ENCODE peak calls at places on chromosomes 3 and 15, in seven cellular contexts. Q, N, P, B, J, X and A are unnamed samples. For H3K4me1, the result is how much of the 10 kb centered on the place peaks cover.

GRCh38 chr3:195240939-195241338 is 30.0 kb downstream of the XXYLT1 start:
- DNase-seq in Q (no peak), X (no peak), P (peak), B (peak), N (no peak), J (no peak), A (no peak)

GRCh38 chr3:118187221-118187620 is 847.4 kb downstream of the IGSF11 start:
- DNase-seq in N (no peak), X (no peak), Q (no peak), J (no peak), B (no peak), P (no peak), A (no peak)

GRCh38 chr15:81859737-81860516 is 185.9 kb downstream of the MEX3B start:
- DNase-seq in X (no peak), B (no peak), Q (peak), P (no peak), N (no peak), J (no peak), A (no peak)

GRCh38 chr3:170418422-170419300 is at the start of gene CLDN11:
- DNase-seq in P (peak), X (no peak), Q (peak), B (peak), J (peak), N (no peak), A (no peak)

GRCh38 chr3:155052470-155052869 is 27.6 kb upstream of the MME start:
- DNase-seq in N (no peak), P (no peak), B (no peak), Q (no peak), J (no peak), X (no peak), A (no peak)

GRCh38 chr15:90585863-90586262 is 56.1 kb downstream of the CRTC3 start:
- DNase-seq in P (no peak), N (no peak), B (no peak), X (no peak), Q (no peak), J (no peak), A (no peak)

GRCh38 chr3:180926526-180926925 is 14.1 kb downstream of the FXR1 start:
- DNase-seq in N (no peak), X (no peak), J (no peak), P (no peak), Q (no peak), B (no peak), A (no peak)

GRCh38 chr3:151268267-151269235 is 9.8 kb downstream of the P2RY14 start:
- DNase-seq in N (no peak), X (no peak), P (no peak), Q (no peak), B (no peak), J (no peak), A (no peak)

GRCh38 chr3:168511428-168512014 is 415.8 kb upstream of the GOLIM4 start:
- DNase-seq in B (no peak), N (peak), P (no peak), Q (no peak), J (no peak), X (no peak), A (no peak)

GRCh38 chr3:78633626-78634025 is 1134.2 kb downstream of the ROBO1 start:
- DNase-seq in X (no peak), J (no peak), B (no peak), P (no peak), Q (no peak), N (peak), A (no peak)

GRCh38 chr3:64300790-64301423 is 75.6 kb upstream of the PRICKLE2 start:
- DNase-seq in P (no peak), X (no peak), N (no peak), Q (no peak), J (no peak), B (no peak), A (no peak)

GRCh38 chr3:142645236-142645793 is 49.1 kb downstream of the PLS1 start:
- DNase-seq in P (no peak), J (no peak), X (no peak), B (no peak), N (no peak), Q (no peak), A (no peak)

GRCh38 chr15:94327356-94327936 is 96.1 kb downstream of the MCTP2 start:
- DNase-seq in X (no peak), Q (no peak), N (peak), J (no peak), P (peak), B (no peak), A (no peak)

GRCh38 chr3:139340784-139341183 is 3.0 kb upstream of the MRPS22 start:
- DNase-seq in P (no peak), B (no peak), Q (no peak), N (no peak), J (no peak), X (no peak), A (no peak)

GRCh38 chr3:73134034-73134433 is 72.6 kb downstream of the EBLN2 start:
- DNase-seq in B (peak), Q (no peak), N (no peak), P (no peak), X (no peak), J (no peak), A (no peak)

GRCh38 chr3:136576279-136577009 is 175.7 kb downstream of the STAG1 start:
- DNase-seq in B (no peak), J (no peak), N (no peak), X (no peak), P (no peak), Q (no peak), A (no peak)

GRCh38 chr3:193962986-193963683 is 172.8 kb upstream of the HES1 start:
- DNase-seq in B (no peak), N (no peak), J (no peak), P (no peak), Q (no peak), X (no peak), A (no peak)

GRCh38 chr15:55586808-55587207 is 1.3 kb downstream of the PYGO1 start:
- DNase-seq in B (no peak), P (no peak), Q (no peak), N (no peak), J (no peak), X (no peak), A (no peak)

GRCh38 chr3:149480326-149481017 is 6.0 kb downstream of the TM4SF4 start:
- DNase-seq in X (no peak), B (peak), P (peak), Q (peak), N (peak), J (peak), A (peak)

GRCh38 chr15:88401972-88402656 is 65.1 kb downstream of the MRPL46 start:
- DNase-seq in J (peak), N (peak), P (no peak), X (no peak), Q (no peak), B (peak), A (no peak)

GRCh38 chr3:157285966-157286365 is 126.0 kb upstream of the CCNL1 start:
- DNase-seq in N (peak), J (no peak), P (no peak), Q (no peak), B (no peak), X (no peak), A (no peak)

GRCh38 chr3:155404486-155404885 is 111.0 kb upstream of the STRIT1 start:
- DNase-seq in X (no peak), N (no peak), Q (no peak), J (no peak), B (no peak), P (no peak), A (no peak)

GRCh38 chr3:179653777-179654117 is 907 bp downstream of the USP13 start:
- DNase-seq in Q (peak), J (peak), P (peak), X (no peak), B (peak), N (peak), A (no peak)

GRCh38 chr15:100141304-100142080 is 200.3 kb downstream of the ADAMTS17 start:
- DNase-seq in B (no peak), X (no peak), P (no peak), Q (no peak), N (no peak), J (no peak), A (no peak)

GRCh38 chr15:78702609-78703332 is 61.8 kb upstream of the CHRNB4 start:
- DNase-seq in B (no peak), Q (no peak), P (no peak), J (no peak), N (no peak), X (no peak), A (no peak)

GRCh38 chr3:45953536-45953935 is 10.3 kb downstream of the CXCR6 start:
- DNase-seq in J (no peak), X (no peak), N (no peak), B (no peak), P (no peak), Q (no peak), A (no peak)

GRCh38 chr3:134601539-134602439 is 49.0 kb downstream of the KY start:
- DNase-seq in N (no peak), X (no peak), Q (peak), J (no peak), P (peak), B (peak), A (no peak)

GRCh38 chr3:111803123-111803593 is 55.9 kb upstream of the PHLDB2 start:
- DNase-seq in Q (peak), J (peak), B (no peak), P (peak), N (no peak), X (no peak), A (no peak)

GRCh38 chr3:46709147-46709654 is 8.0 kb downstream of the TMIE start:
- DNase-seq in B (no peak), P (no peak), J (peak), N (no peak), Q (no peak), X (no peak), A (no peak)

GRCh38 chr3:103453152-103453551 is 1018.3 kb downstream of the ZPLD1 start:
- DNase-seq in P (no peak), J (no peak), B (no peak), Q (no peak), N (no peak), X (no peak), A (no peak)

GRCh38 chr3:42728668-42729364 is 26.2 kb upstream of the HHATL start:
- DNase-seq in P (no peak), J (no peak), Q (no peak), B (no peak), X (no peak), N (no peak), A (no peak)

GRCh38 chr3:115858995-115859807 is 235.9 kb downstream of the GAP43 start:
- DNase-seq in N (no peak), Q (no peak), J (no peak), B (peak), P (no peak), X (no peak), A (no peak)

GRCh38 chr3:10299679-10300078 is 6.9 kb upstream of the GHRL start:
- DNase-seq in N (no peak), B (peak), J (no peak), P (no peak), X (no peak), Q (no peak), A (no peak)

GRCh38 chr3:188950832-188951489 is 220.8 kb upstream of the TPRG1 start:
- DNase-seq in N (no peak), B (no peak), Q (peak), X (no peak), J (peak), P (peak), A (no peak)

GRCh38 chr15:73021139-73021621 is 31.1 kb upstream of the NEO1 start:
- DNase-seq in N (no peak), Q (peak), P (no peak), J (no peak), X (no peak), B (peak), A (no peak)

GRCh38 chr3:148682997-148683396 is 14.7 kb upstream of the AGTR1 start:
- DNase-seq in P (no peak), B (no peak), N (no peak), Q (peak), J (no peak), X (no peak), A (no peak)

GRCh38 chr3:38331257-38332022 is 15.1 kb upstream of the XYLB start:
- DNase-seq in X (no peak), P (no peak), B (no peak), J (no peak), N (no peak), Q (no peak), A (no peak)

GRCh38 chr3:173045770-173046382 is 95.2 kb downstream of the SPATA16 start:
- DNase-seq in X (no peak), Q (no peak), P (no peak), J (no peak), B (no peak), N (peak), A (no peak)

GRCh38 chr3:13282986-13283876 is 136.9 kb downstream of the NUP210 start:
- DNase-seq in P (no peak), Q (peak), J (no peak), N (peak), X (no peak), B (peak), A (no peak)

GRCh38 chr3:39254806-39255449 is 24.9 kb downstream of the CX3CR1 start:
- DNase-seq in N (peak), B (no peak), X (no peak), Q (no peak), P (no peak), J (no peak), A (no peak)

GRCh38 chr3:105013657-105014056 is 353.1 kb upstream of the ALCAM start:
- DNase-seq in J (no peak), P (no peak), N (no peak), X (no peak), Q (no peak), B (no peak), A (no peak)
- H3K27ac ChIP-seq in J (no peak), P (no peak), N (no peak), X (no peak), Q (no peak), B (no peak), A (no peak)

GRCh38 chr3:32437898-32438297 is 46.2 kb downstream of the CMTM7 start:
- DNase-seq in N (no peak), P (peak), X (no peak), B (no peak), Q (no peak), J (no peak), A (no peak)
- H3K4me1 ChIP-seq in N (under half), P (under half), X (half or more), B (under half), Q (under half), J (under half), A (under half)

GRCh38 chr15:51083641-51084040 is 11.1 kb downstream of the TNFAIP8L3 start:
- DNase-seq in X (no peak), Q (no peak), B (no peak), J (no peak), N (no peak), P (no peak), A (no peak)
- H3K27ac ChIP-seq in X (no peak), Q (no peak), B (no peak), J (no peak), N (no peak), P (no peak), A (no peak)

GRCh38 chr3:128398586-128398985 is 68.1 kb downstream of the DNAJB8 start:
- DNase-seq in J (no peak), B (peak), P (no peak), X (no peak), N (no peak), Q (no peak), A (no peak)
- H3K4me1 ChIP-seq in J (under half), B (under half), P (under half), X (under half), N (under half), Q (under half), A (under half)

DNA sequence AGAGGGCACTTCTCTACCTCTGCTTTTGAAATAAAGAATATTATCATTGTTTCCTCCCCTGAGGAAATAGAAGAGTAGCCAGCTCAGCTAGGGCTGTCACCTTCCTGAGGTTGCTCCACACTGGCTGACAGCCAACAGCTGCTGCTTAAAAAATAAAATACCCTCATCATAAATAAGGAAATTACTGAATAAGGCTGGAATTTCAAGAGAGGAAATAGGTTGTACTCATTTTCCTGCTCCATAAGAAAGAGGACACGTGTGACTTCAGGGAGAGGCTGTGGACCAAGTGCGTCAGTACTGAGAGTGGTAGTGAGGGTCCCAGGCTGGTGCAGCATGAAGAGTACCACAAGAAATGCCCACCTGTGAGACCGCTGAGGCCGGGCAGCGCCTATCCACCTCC is 8.1 kb upstream of the C2CD4B start:
- DNase-seq in X (no peak), N (no peak), P (peak), Q (no peak), J (peak), B (no peak), A (no peak)
- H3K27ac ChIP-seq in X (no peak), N (no peak), P (no peak), Q (no peak), J (peak), B (no peak), A (no peak)

GRCh38 chr3:160675566-160676124 is 1.3 kb upstream of the ARL14 start:
- DNase-seq in J (no peak), N (no peak), Q (no peak), X (no peak), B (no peak), P (no peak), A (no peak)

GRCh38 chr3:160671231-160671630 is 5.7 kb upstream of the ARL14 start:
- DNase-seq in P (no peak), X (no peak), N (no peak), J (no peak), Q (no peak), B (no peak), A (no peak)

GRCh38 chr3:160668454-160668853 is 8.5 kb upstream of the ARL14 start:
- DNase-seq in J (no peak), P (no peak), N (no peak), X (no peak), B (no peak), Q (no peak), A (no peak)

GRCh38 chr3:160673188-160673587 is 3.8 kb upstream of the ARL14 start:
- DNase-seq in B (no peak), Q (no peak), X (no peak), N (no peak), J (no peak), P (no peak), A (no peak)

DNA sequence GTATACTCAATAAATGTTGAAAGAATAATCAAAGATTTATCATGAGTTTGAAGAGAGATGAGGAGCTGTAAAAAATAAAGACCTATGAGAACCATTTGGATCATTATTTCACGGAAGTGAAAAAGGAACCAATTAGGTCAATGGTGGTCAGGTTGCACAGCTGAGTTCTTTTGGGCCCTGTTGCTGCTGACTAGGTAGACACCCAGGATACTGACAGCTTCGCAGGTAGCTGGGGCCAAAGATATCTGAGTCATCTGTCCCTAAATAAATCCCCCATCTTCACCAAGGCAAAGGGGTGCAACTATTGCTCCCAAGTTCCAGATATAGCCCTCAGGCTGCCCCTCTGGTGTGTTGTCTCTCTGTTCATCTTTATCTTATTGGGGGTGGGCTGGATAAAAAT is 5.0 kb upstream of the ARL14 start:
- DNase-seq in B (no peak), X (no peak), P (no peak), Q (no peak), J (no peak), N (no peak), A (no peak)
- H3K4me1 ChIP-seq in B (under half), X (under half), P (under half), Q (under half), J (under half), N (under half), A (under half)

GRCh38 chr15:41965441-41966413 is 6.6 kb downstream of the EHD4 start:
- DNase-seq in Q (peak), N (no peak), J (peak), B (peak), X (no peak), P (peak), A (no peak)

GRCh38 chr15:41966414-41966812 is 5.9 kb downstream of the EHD4 start:
- DNase-seq in X (no peak), N (no peak), P (no peak), B (peak), Q (no peak), J (no peak), A (no peak)

GRCh38 chr15:41968738-41969137 is 3.6 kb downstream of the EHD4 start:
- DNase-seq in Q (no peak), J (no peak), P (peak), N (peak), X (no peak), B (no peak), A (no peak)

GRCh38 chr15:41967506-41968206 is 4.7 kb downstream of the EHD4 start:
- DNase-seq in N (peak), Q (no peak), X (no peak), P (peak), B (peak), J (no peak), A (no peak)

GRCh38 chr15:41966920-41967465 is 5.4 kb downstream of the EHD4 start:
- DNase-seq in N (peak), J (no peak), B (peak), Q (no peak), X (no peak), P (peak), A (no peak)
- H3K27ac ChIP-seq in N (peak), J (peak), B (no peak), Q (no peak), X (no peak), P (no peak), A (no peak)